ENCODE peak calls at places on chromosomes 13 and 19, in five cellular contexts. R is colonic mucosa, C is heart right ventricle, G is A549, S is DND-41. L is an unnamed sample.

GRCh38 chr19:9306443-9306842 is 3.2 kb downstream of the ZNF699 start:
- DNase-seq in R (no peak), C (no peak), G (no peak), S (no peak), L (no peak)

GRCh38 chr13:54016548-54016947 is 987.9 kb downstream of the OLFM4 start:
- DNase-seq in R (no peak), C (no peak), G (no peak), S (no peak), L (no peak)

GRCh38 chr13:21567714-21568113 is 36.3 kb downstream of the MICU2 start:
- DNase-seq in R (no peak), C (no peak), G (no peak), S (no peak), L (no peak)

GRCh38 chr13:113654591-113655357 is 3.2 kb downstream of the ATP4B start:
- DNase-seq in R (no peak), C (no peak), G (no peak), S (no peak), L (no peak)

GRCh38 chr19:10087296-10088061 is 1.4 kb downstream of the SHFL start:
- DNase-seq in R (no peak), C (no peak), G (no peak), S (no peak), L (no peak)

GRCh38 chr13:36163809-36164308 is 32.7 kb upstream of the DCLK1 start:
- DNase-seq in R (peak; percentile 22), C (peak; percentile 53), G (no peak), S (no peak), L (no peak)

GRCh38 chr13:27954406-27954851 is 14.7 kb downstream of the CDX2 start:
- DNase-seq in R (peak; percentile 63), C (no peak), G (peak; percentile 21), S (no peak), L (no peak)

GRCh38 chr13:113555141-113555540 is 29.4 kb upstream of the TFDP1 start:
- DNase-seq in R (peak; percentile 9), C (no peak), G (no peak), S (no peak), L (no peak)

GRCh38 chr13:25844559-25845434 is 207.0 kb downstream of the SHISA2 start:
- DNase-seq in R (no peak), C (no peak), G (no peak), S (no peak), L (no peak)

GRCh38 chr19:42325308-42325895 is at the start of gene MEGF8:
- DNase-seq in R (peak; percentile 99), C (peak; percentile 98), G (peak; percentile 100), S (peak; percentile 99), L (peak; percentile 96)

GRCh38 chr13:43473437-43473836 is 313.3 kb downstream of the ENOX1 start:
- DNase-seq in R (no peak), C (no peak), G (no peak), S (no peak), L (no peak)

GRCh38 chr19:4031420-4031819 is 23.9 kb downstream of the PIAS4 start:
- DNase-seq in R (no peak), C (no peak), G (no peak), S (no peak), L (no peak)

GRCh38 chr19:4030981-4031380 is 23.4 kb downstream of the PIAS4 start:
- DNase-seq in R (no peak), C (no peak), G (no peak), S (no peak), L (no peak)

GRCh38 chr19:4032436-4032835 is 24.9 kb downstream of the PIAS4 start:
- DNase-seq in R (no peak), C (no peak), G (no peak), S (no peak), L (no peak)

GRCh38 chr19:4029247-4029614 is 21.7 kb downstream of the PIAS4 start:
- DNase-seq in R (no peak), C (no peak), G (no peak), S (no peak), L (no peak)

DNA sequence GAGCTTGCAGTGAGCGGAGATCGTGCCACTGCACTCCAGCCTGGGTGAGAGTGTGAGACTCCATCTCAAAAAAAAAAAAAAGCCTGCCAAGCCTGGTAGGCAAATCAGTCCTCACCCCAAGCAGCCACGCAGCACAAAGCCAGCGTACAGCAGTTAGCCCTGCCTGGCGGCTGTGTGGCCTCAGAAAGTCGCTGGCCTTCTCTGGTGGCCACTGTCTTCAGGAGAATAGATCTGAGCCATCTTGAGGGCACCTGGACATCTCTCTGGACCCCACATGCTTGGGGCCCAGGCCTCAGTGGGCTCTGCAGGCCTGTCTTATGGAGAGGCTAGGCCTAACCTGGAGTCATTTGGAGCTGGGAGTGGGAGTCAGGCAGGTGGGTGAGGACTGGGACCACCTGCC is 23.0 kb downstream of the PIAS4 start:
- DNase-seq in R (no peak), C (no peak), G (no peak), S (no peak), L (no peak)
- H3K27ac ChIP-seq in R (no peak overlapping the region), C (no peak overlapping the region), G (no peak overlapping the region), S (no peak overlapping the region), L (no peak overlapping the region)

GRCh38 chr13:109724603-109725002 is 61.8 kb downstream of the IRS2 start:
- DNase-seq in R (no peak), C (no peak), G (no peak), S (no peak), L (no peak)

GRCh38 chr13:109722068-109722467 is 64.3 kb downstream of the IRS2 start:
- DNase-seq in R (no peak), C (no peak), G (no peak), S (no peak), L (no peak)

GRCh38 chr13:109725297-109725696 is 61.1 kb downstream of the IRS2 start:
- DNase-seq in R (no peak), C (no peak), G (no peak), S (no peak), L (no peak)

GRCh38 chr13:109720758-109721184 is 65.6 kb downstream of the IRS2 start:
- DNase-seq in R (no peak), C (no peak), G (no peak), S (no peak), L (no peak)

DNA sequence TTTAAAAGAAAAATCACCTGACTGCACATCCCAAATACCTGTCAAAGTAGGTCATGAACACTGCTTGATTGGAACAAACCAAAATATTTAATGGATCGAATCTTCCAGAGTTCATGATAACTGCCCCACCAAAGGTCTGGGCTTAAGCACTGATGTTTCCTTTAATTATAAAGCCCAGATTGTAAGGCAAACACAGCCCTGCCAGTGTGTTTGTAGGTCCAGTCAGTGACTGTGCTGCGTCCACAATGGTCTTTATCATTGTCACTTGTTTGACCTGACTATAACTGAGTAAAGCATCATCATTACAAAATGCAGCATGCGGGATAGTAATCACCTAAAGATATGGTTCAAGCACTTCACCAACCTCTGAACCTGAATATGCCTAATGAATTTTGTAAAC is 63.3 kb downstream of the IRS2 start:
- DNase-seq in R (no peak), C (no peak), G (no peak), S (no peak), L (no peak)
- H3K27ac ChIP-seq in R (no peak overlapping the region), C (no peak overlapping the region), G (no peak overlapping the region), S (no peak overlapping the region), L (no peak overlapping the region)

GRCh38 chr19:19201697-19202630 is 1.2 kb downstream of the NR2C2AP start:
- DNase-seq in R (no peak), C (no peak), G (no peak), S (no peak), L (no peak)
- H3K27ac ChIP-seq in R (no peak overlapping the region), C (no peak overlapping the region), G (peak overlapping the region; percentile 88), S (peak overlapping the region; percentile 92), L (no peak overlapping the region)

GRCh38 chr13:29564828-29565227 is 30.7 kb downstream of the SLC7A1 start:
- DNase-seq in R (no peak), C (no peak), G (no peak), S (no peak), L (no peak)

GRCh38 chr13:29567411-29567810 is 28.1 kb downstream of the SLC7A1 start:
- DNase-seq in R (no peak), C (no peak), G (no peak), S (no peak), L (no peak)

GRCh38 chr13:29566206-29566605 is 29.3 kb downstream of the SLC7A1 start:
- DNase-seq in R (no peak), C (no peak), G (no peak), S (no peak), L (no peak)

GRCh38 chr13:29568731-29569130 is 26.8 kb downstream of the SLC7A1 start:
- DNase-seq in R (no peak), C (no peak), G (no peak), S (no peak), L (no peak)

DNA sequence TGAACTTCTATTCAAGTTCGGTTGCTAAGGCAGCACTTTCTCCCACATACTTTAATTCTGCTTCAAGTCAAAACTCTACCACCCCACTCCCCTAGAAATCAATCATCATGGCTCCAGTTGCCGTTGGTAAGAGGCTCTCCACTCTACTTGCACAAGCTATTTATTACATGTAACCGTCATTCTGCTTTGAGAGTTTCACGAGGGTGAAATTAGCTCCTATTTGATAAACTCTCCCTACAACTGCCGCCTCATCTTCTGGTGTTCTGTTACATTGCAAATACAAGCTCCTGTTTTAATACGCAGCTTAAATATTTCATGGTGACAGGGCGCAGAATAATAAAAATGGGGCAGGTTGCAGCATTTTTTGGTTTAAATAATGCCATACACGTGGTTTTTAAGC is 28.6 kb downstream of the SLC7A1 start:
- DNase-seq in R (no peak), C (no peak), G (no peak), S (no peak), L (no peak)
- H3K27ac ChIP-seq in R (no peak overlapping the region), C (no peak overlapping the region), G (no peak overlapping the region), S (no peak overlapping the region), L (no peak overlapping the region)

GRCh38 chr13:108328848-108329247 is 59.3 kb downstream of the TNFSF13B start:
- DNase-seq in R (peak; percentile 18), C (no peak), G (no peak), S (no peak), L (no peak)

GRCh38 chr13:108325863-108326262 is 56.3 kb downstream of the TNFSF13B start:
- DNase-seq in R (no peak), C (no peak), G (no peak), S (no peak), L (no peak)

GRCh38 chr13:108322206-108322824 is 52.8 kb downstream of the TNFSF13B start:
- DNase-seq in R (no peak), C (no peak), G (peak; percentile 4), S (no peak), L (no peak)

GRCh38 chr13:108326318-108326717 is 56.8 kb downstream of the TNFSF13B start:
- DNase-seq in R (peak; percentile 19), C (no peak), G (no peak), S (no peak), L (no peak)
- H3K27ac ChIP-seq in R (no peak overlapping the region), C (no peak overlapping the region), G (no peak overlapping the region), S (no peak overlapping the region), L (no peak overlapping the region)

DNA sequence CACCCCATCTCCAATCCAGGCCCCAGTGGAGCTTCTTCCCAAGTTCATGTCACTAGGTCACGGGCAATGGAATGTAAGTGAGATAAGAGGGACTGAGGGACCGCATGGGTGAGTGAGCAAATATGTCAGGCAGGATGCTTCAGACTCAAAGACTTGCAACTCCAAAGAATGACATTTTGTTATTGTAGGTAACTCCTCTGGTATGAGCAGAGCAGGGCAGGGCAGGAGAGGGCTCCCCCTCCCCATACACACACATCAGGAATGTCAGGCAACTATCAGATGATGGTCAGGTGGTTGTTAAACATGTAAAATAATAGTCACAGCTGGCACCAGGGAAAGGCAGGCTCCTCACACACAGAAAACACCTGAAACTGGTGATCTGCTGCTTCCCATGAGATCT is 10.6 kb downstream of the ERVV-2 start:
- DNase-seq in R (no peak), C (no peak), G (no peak), S (no peak), L (no peak)
- H3K27ac ChIP-seq in R (no peak overlapping the region), C (no peak overlapping the region), G (no peak overlapping the region), S (peak overlapping the region; percentile 73), L (no peak overlapping the region)

GRCh38 chr13:63094069-63094468 is 1678.4 kb upstream of the PCDH20 start:
- DNase-seq in R (no peak), C (no peak), G (no peak), S (no peak), L (no peak)
- H3K27ac ChIP-seq in R (no peak overlapping the region), C (no peak overlapping the region), G (no peak overlapping the region), S (no peak overlapping the region), L (no peak overlapping the region)

L was measured in caudate nucleus.